ENCODE peak calls at places on chromosome 2, in four cellular contexts. Y is HepG2, Z is A549, I is K562. H is an unnamed sample.

GRCh38 chr2:43340066-43340465 is 113.7 kb upstream of the ZFP36L2 start:
- DNase-seq in Y (no peak), Z (peak; percentile 13), I (no peak), H (no peak)

GRCh38 chr2:120134263-120134662 is 88.9 kb downstream of the TMEM185B start:
- DNase-seq in Y (peak; percentile 87), Z (peak; percentile 27), I (no peak), H (no peak)

GRCh38 chr2:4780679-4781078 is 911.5 kb upstream of the SOX11 start:
- DNase-seq in Y (no peak), Z (no peak), I (no peak), H (no peak)

GRCh38 chr2:235001237-235002133 is 49.7 kb downstream of the SH3BP4 start:
- DNase-seq in Y (no peak), Z (no peak), I (peak; percentile 19), H (no peak)

GRCh38 chr2:220227272-220227920 is 600.0 kb downstream of the SLC4A3 start:
- DNase-seq in Y (no peak), Z (no peak), I (no peak), H (no peak)

GRCh38 chr2:231709636-231709980 is 1.3 kb downstream of the PTMA start:
- DNase-seq in Y (no peak), Z (no peak), I (no peak), H (no peak)

GRCh38 chr2:217332392-217332791 is 472.5 kb upstream of the TNP1 start:
- DNase-seq in Y (no peak), Z (no peak), I (no peak), H (no peak)

GRCh38 chr2:50315366-50315765 is 716.6 kb downstream of the NRXN1 start:
- DNase-seq in Y (no peak), Z (no peak), I (no peak), H (no peak)

DNA sequence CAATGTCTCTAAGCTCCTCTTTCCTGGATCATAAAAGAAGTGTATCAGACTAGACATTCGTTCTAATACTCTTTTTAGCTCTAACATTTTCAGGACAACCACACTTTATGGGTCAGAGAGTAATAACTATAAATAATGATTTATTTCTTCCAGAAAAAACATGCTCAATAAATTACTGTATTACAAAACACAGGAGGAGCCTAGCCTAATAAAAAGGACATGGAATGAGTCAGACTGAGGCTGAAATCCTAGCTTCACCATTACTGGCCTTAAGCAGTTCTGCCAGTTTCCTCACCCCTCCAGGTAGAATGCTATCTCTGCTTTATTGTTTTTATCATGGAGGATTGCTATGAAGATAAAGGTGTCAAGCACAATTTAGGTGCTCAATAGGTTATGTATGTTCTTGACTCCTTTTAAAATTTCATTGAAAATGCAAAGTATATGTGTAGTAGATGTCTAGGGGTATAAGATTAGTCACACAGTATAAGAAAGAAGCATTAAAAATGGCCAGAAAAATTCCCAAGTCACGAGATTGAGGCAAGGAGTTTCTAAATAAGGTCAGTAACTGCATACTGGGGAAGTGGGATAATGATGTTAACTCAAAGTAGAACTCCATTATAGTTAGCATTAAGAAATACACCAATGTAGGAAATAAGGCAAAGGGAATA is 105.5 kb upstream of the NEUROD1 start:
- DNase-seq in Y (no peak), Z (no peak), I (no peak), H (no peak)
- TF ChIP-seq POLR2AphosphoS2 in Y (no peak), Z (no peak), I (no peak), H (no peak)

GRCh38 chr2:70515938-70516337 is 37.7 kb downstream of the TGFA start:
- DNase-seq in Y (no peak), Z (no peak), I (no peak), H (no peak)
- TF ChIP-seq POLR2AphosphoS2 in Y (no peak), Z (no peak), I (no peak), H (no peak)

GRCh38 chr2:100260712-100261620 is 61.3 kb downstream of the LONRF2 start:
- DNase-seq in Y (peak; percentile 60), Z (peak; percentile 60), I (peak; percentile 73), H (no peak)
- TF ChIP-seq POLR2AphosphoS2 in Y (no peak), Z (no peak), I (no peak), H (no peak)

GRCh38 chr2:3101016-3101703 is 276.5 kb downstream of the EIPR1 start:
- DNase-seq in Y (no peak), Z (no peak), I (no peak), H (no peak)
- TF ChIP-seq POLR2AphosphoS2 in Y (no peak), Z (no peak), I (no peak), H (no peak)

GRCh38 chr2:29518010-29518409 is 402.8 kb downstream of the CLIP4 start:
- DNase-seq in Y (no peak), Z (no peak), I (no peak), H (no peak)
- TF ChIP-seq POLR2AphosphoS2 in Y (no peak), Z (no peak), I (no peak), H (no peak)

DNA sequence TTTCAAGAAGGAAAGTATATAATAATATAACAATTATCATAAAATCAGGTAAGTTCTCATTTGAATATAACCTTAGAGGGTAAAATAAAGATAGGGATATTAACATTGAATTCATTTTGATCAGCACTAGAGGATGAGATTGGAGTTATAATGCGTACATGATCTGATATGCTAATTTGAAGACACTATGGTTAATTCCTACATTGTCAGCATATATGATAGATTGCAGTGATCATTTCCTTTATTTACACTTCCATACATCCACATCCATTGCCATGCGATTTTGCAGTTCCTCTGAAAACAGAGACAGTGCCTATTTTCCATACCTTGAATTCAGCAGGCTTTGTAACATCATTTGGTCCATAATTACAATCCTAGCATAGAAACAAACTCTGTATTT is 519.2 kb downstream of the CCDC85A start:
- DNase-seq in Y (no peak), Z (no peak), I (no peak), H (no peak)
- TF ChIP-seq POLR2AphosphoS2 in Y (no peak), Z (no peak), I (no peak), H (no peak)

GRCh38 chr2:37871453-37872191 is 53.5 kb upstream of the RMDN2 start:
- DNase-seq in Y (no peak), Z (no peak), I (no peak), H (no peak)
- TF ChIP-seq POLR2AphosphoS2 in Y (no peak), Z (no peak), I (no peak), H (no peak)

DNA sequence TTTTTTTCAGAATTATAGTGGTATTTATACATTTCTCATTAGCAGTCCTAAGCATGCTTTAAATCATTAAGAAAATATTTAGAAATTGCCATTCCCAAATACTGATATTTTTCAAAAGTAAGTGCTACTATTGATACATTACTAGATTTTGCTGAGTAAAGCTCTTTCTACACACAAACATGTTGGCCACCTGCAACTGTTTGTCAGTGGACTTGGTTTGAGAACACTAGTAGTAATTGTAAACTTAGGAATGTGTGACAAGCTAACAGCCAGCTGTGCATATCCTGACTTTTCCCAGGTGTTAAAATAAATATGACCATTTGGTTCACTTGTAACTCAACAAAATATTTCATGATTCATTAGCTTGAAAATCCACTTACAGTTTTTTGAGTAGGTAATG is 103.1 kb downstream of the MSTN start:
- DNase-seq in Y (no peak), Z (no peak), I (no peak), H (no peak)
- TF ChIP-seq POLR2AphosphoS2 in Y (no peak), Z (no peak), I (no peak), H (no peak)

GRCh38 chr2:26757873-26758789 is 6.0 kb upstream of the SLC35F6 start:
- DNase-seq in Y (peak; percentile 92), Z (peak; percentile 70), I (no peak), H (peak; percentile 73)
- TF ChIP-seq POLR2AphosphoS2 in Y (no peak), Z (no peak), I (no peak), H (no peak)